ENCODE peak calls at places on chromosomes 11 and 22, in nine cellular contexts. One of them, this sample, is unnamed.

GRCh38 chr11:32213223-32213622 is 122.3 kb downstream of the RCN1 start:
- DNase-seq in HepG2: no peak
- DNase-seq in breast epithelium: no peak
- DNase-seq in sigmoid colon: no peak
- DNase-seq in transverse colon: no peak
- DNase-seq in stomach: no peak
- DNase-seq in endothelial cell of umbilical vein: no peak
- DNase-seq in suprapubic skin: no peak
- DNase-seq in prostate gland: no peak
- DNase-seq in this sample: peak

GRCh38 chr11:106581399-106581798 is 436.9 kb downstream of the GUCY1A2 start:
- DNase-seq in HepG2: no peak
- DNase-seq in breast epithelium: no peak
- DNase-seq in sigmoid colon: no peak
- DNase-seq in transverse colon: no peak
- DNase-seq in stomach: peak
- DNase-seq in endothelial cell of umbilical vein: no peak
- DNase-seq in suprapubic skin: no peak
- DNase-seq in prostate gland: no peak
- DNase-seq in this sample: no peak

GRCh38 chr11:8442301-8442700 is 151.7 kb downstream of the STK33 start:
- DNase-seq in HepG2: peak
- DNase-seq in breast epithelium: no peak
- DNase-seq in sigmoid colon: no peak
- DNase-seq in transverse colon: no peak
- DNase-seq in stomach: no peak
- DNase-seq in endothelial cell of umbilical vein: no peak
- DNase-seq in suprapubic skin: no peak
- DNase-seq in prostate gland: no peak
- DNase-seq in this sample: no peak

GRCh38 chr11:124762077-124762623 is at the start of gene ESAM:
- DNase-seq in HepG2: no peak
- DNase-seq in breast epithelium: no peak
- DNase-seq in sigmoid colon: no peak
- DNase-seq in transverse colon: peak
- DNase-seq in stomach: peak
- DNase-seq in endothelial cell of umbilical vein: no peak
- DNase-seq in suprapubic skin: no peak
- DNase-seq in prostate gland: no peak
- DNase-seq in this sample: no peak

GRCh38 chr22:29503811-29504372 is 23.9 kb downstream of the NEFH start:
- DNase-seq in HepG2: no peak
- DNase-seq in breast epithelium: no peak
- DNase-seq in sigmoid colon: peak
- DNase-seq in transverse colon: peak
- DNase-seq in stomach: no peak
- DNase-seq in endothelial cell of umbilical vein: no peak
- DNase-seq in suprapubic skin: no peak
- DNase-seq in prostate gland: peak
- DNase-seq in this sample: no peak

GRCh38 chr22:28497188-28497587 is 182.5 kb downstream of the TTC28 start:
- DNase-seq in HepG2: no peak
- DNase-seq in breast epithelium: no peak
- DNase-seq in sigmoid colon: no peak
- DNase-seq in transverse colon: no peak
- DNase-seq in stomach: no peak
- DNase-seq in endothelial cell of umbilical vein: no peak
- DNase-seq in suprapubic skin: no peak
- DNase-seq in prostate gland: no peak
- DNase-seq in this sample: no peak

GRCh38 chr11:79152511-79152910 is 288.3 kb downstream of the TENM4 start:
- DNase-seq in HepG2: no peak
- DNase-seq in breast epithelium: no peak
- DNase-seq in sigmoid colon: no peak
- DNase-seq in transverse colon: no peak
- DNase-seq in stomach: no peak
- DNase-seq in endothelial cell of umbilical vein: no peak
- DNase-seq in suprapubic skin: no peak
- DNase-seq in prostate gland: no peak
- DNase-seq in this sample: no peak

GRCh38 chr11:77217156-77217555 is 84.3 kb downstream of the GDPD4 start:
- DNase-seq in HepG2: no peak
- DNase-seq in breast epithelium: no peak
- DNase-seq in sigmoid colon: no peak
- DNase-seq in transverse colon: no peak
- DNase-seq in stomach: no peak
- DNase-seq in endothelial cell of umbilical vein: no peak
- DNase-seq in suprapubic skin: no peak
- DNase-seq in prostate gland: no peak
- DNase-seq in this sample: no peak

GRCh38 chr11:118264568-118265470 is 722 bp upstream of the MPZL2 start:
- DNase-seq in HepG2: no peak
- DNase-seq in breast epithelium: no peak
- DNase-seq in sigmoid colon: no peak
- DNase-seq in transverse colon: no peak
- DNase-seq in stomach: no peak
- DNase-seq in endothelial cell of umbilical vein: peak
- DNase-seq in suprapubic skin: no peak
- DNase-seq in prostate gland: no peak
- DNase-seq in this sample: no peak

GRCh38 chr11:62506413-62506940 is 40.1 kb downstream of the AHNAK start:
- DNase-seq in HepG2: no peak
- DNase-seq in breast epithelium: no peak
- DNase-seq in sigmoid colon: no peak
- DNase-seq in transverse colon: no peak
- DNase-seq in stomach: no peak
- DNase-seq in endothelial cell of umbilical vein: no peak
- DNase-seq in suprapubic skin: no peak
- DNase-seq in prostate gland: no peak
- DNase-seq in this sample: no peak

GRCh38 chr11:62504158-62504973 is 42.2 kb downstream of the AHNAK start:
- DNase-seq in HepG2: no peak
- DNase-seq in breast epithelium: peak
- DNase-seq in sigmoid colon: no peak
- DNase-seq in transverse colon: no peak
- DNase-seq in stomach: no peak
- DNase-seq in endothelial cell of umbilical vein: no peak
- DNase-seq in suprapubic skin: no peak
- DNase-seq in prostate gland: no peak
- DNase-seq in this sample: no peak

GRCh38 chr11:62505784-62506145 is 40.8 kb downstream of the AHNAK start:
- DNase-seq in HepG2: no peak
- DNase-seq in breast epithelium: no peak
- DNase-seq in sigmoid colon: no peak
- DNase-seq in transverse colon: no peak
- DNase-seq in stomach: no peak
- DNase-seq in endothelial cell of umbilical vein: no peak
- DNase-seq in suprapubic skin: no peak
- DNase-seq in prostate gland: no peak
- DNase-seq in this sample: no peak

GRCh38 chr11:62507023-62507422 is 39.6 kb downstream of the AHNAK start:
- DNase-seq in HepG2: no peak
- DNase-seq in breast epithelium: no peak
- DNase-seq in sigmoid colon: no peak
- DNase-seq in transverse colon: no peak
- DNase-seq in stomach: no peak
- DNase-seq in endothelial cell of umbilical vein: no peak
- DNase-seq in suprapubic skin: no peak
- DNase-seq in prostate gland: no peak
- DNase-seq in this sample: no peak

DNA sequence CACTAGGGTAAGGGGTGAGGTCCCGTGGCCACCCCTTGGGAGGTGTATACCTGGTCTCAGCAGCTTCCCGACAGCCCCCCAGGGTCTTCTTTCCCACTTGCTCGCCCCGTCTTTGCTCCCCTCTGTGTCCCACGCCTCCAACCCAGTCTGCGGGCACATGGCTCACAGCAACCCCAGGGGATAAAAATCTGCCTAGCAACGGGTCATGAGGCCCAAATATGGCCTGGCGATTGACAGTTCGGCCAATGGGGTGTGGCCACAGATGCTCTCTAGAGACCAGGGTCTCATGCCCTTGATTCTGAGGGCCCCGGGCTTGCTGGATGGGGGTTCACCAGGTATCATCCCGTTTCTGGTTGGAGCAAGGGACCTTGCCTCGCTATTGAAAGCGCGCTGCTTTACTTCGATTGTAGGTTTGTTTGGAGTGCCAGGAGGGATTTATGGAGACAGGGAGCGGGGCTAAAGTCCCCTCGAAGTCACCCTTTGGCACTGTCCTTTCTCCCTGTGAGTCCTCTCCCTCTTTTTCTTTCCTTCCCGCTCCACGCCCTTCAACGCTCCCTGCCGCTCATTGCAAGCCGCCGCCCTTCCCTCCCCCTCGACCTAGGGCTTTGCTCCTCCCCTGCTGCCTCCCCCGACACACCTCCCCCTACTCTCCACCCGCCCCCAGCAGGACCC is 41.4 kb downstream of the AHNAK start:
- DNase-seq in HepG2: no peak
- DNase-seq in breast epithelium: no peak
- DNase-seq in sigmoid colon: peak
- DNase-seq in transverse colon: peak
- DNase-seq in stomach: no peak
- DNase-seq in endothelial cell of umbilical vein: no peak
- DNase-seq in suprapubic skin: no peak
- DNase-seq in prostate gland: no peak
- DNase-seq in this sample: no peak
- H3K27ac ChIP-seq in HepG2: no peak
- H3K27ac ChIP-seq in breast epithelium: no peak
- H3K27ac ChIP-seq in sigmoid colon: peak
- H3K27ac ChIP-seq in transverse colon: peak
- H3K27ac ChIP-seq in stomach: peak
- H3K27ac ChIP-seq in endothelial cell of umbilical vein: no peak
- H3K27ac ChIP-seq in suprapubic skin: peak
- H3K27ac ChIP-seq in prostate gland: no peak
- H3K27ac ChIP-seq in this sample: peak

GRCh38 chr22:22535662-22536061 is 15.6 kb upstream of the ZNF280A start:
- DNase-seq in HepG2: no peak
- DNase-seq in breast epithelium: no peak
- DNase-seq in sigmoid colon: no peak
- DNase-seq in transverse colon: no peak
- DNase-seq in stomach: no peak
- DNase-seq in endothelial cell of umbilical vein: no peak
- DNase-seq in suprapubic skin: no peak
- DNase-seq in prostate gland: no peak
- DNase-seq in this sample: no peak
- TF ChIP-seq POLR2A in HepG2: no peak
- TF ChIP-seq POLR2A in breast epithelium: no peak
- TF ChIP-seq POLR2A in sigmoid colon: no peak
- TF ChIP-seq POLR2A in transverse colon: no peak
- TF ChIP-seq POLR2A in stomach: no peak
- TF ChIP-seq POLR2A in endothelial cell of umbilical vein: no peak
- TF ChIP-seq POLR2A in suprapubic skin: no peak
- TF ChIP-seq POLR2A in prostate gland: no peak
- TF ChIP-seq POLR2A in this sample: no peak

GRCh38 chr11:71998061-71998460 is 648 bp upstream of the IL18BP start:
- DNase-seq in HepG2: no peak
- DNase-seq in breast epithelium: no peak
- DNase-seq in sigmoid colon: no peak
- DNase-seq in transverse colon: no peak
- DNase-seq in stomach: no peak
- DNase-seq in endothelial cell of umbilical vein: no peak
- DNase-seq in suprapubic skin: no peak
- DNase-seq in prostate gland: no peak
- DNase-seq in this sample: no peak

GRCh38 chr11:71995726-71996291 is 2.9 kb upstream of the IL18BP start:
- DNase-seq in HepG2: no peak
- DNase-seq in breast epithelium: no peak
- DNase-seq in sigmoid colon: no peak
- DNase-seq in transverse colon: no peak
- DNase-seq in stomach: no peak
- DNase-seq in endothelial cell of umbilical vein: no peak
- DNase-seq in suprapubic skin: no peak
- DNase-seq in prostate gland: no peak
- DNase-seq in this sample: peak

GRCh38 chr11:71996517-71996916 is 2.2 kb upstream of the IL18BP start:
- DNase-seq in HepG2: no peak
- DNase-seq in breast epithelium: no peak
- DNase-seq in sigmoid colon: no peak
- DNase-seq in transverse colon: no peak
- DNase-seq in stomach: no peak
- DNase-seq in endothelial cell of umbilical vein: no peak
- DNase-seq in suprapubic skin: no peak
- DNase-seq in prostate gland: no peak
- DNase-seq in this sample: no peak

GRCh38 chr11:71997594-71997993 is 1.1 kb upstream of the IL18BP start:
- DNase-seq in HepG2: no peak
- DNase-seq in breast epithelium: no peak
- DNase-seq in sigmoid colon: no peak
- DNase-seq in transverse colon: no peak
- DNase-seq in stomach: no peak
- DNase-seq in endothelial cell of umbilical vein: no peak
- DNase-seq in suprapubic skin: no peak
- DNase-seq in prostate gland: no peak
- DNase-seq in this sample: no peak

DNA sequence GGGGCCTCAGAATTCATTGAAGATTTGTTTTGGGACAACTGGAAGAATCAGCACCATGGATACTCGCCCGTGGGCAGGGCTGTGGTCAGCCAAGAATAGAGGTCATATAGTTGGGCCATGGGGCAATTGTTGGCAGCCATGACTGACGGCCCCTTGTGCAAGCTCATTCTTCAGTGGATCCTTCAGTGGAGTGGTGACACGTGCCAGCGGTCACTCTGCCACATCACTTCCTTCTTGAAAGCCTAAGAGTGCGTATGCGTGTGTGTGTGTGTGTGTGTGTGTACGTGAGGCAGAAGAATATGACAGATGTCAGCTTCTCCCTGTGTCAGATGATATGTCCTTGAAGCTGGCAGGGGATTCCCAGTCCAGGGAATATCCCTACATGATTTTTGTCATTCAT is 1.8 kb upstream of the IL18BP start:
- DNase-seq in HepG2: no peak
- DNase-seq in breast epithelium: no peak
- DNase-seq in sigmoid colon: peak
- DNase-seq in transverse colon: peak
- DNase-seq in stomach: no peak
- DNase-seq in endothelial cell of umbilical vein: no peak
- DNase-seq in suprapubic skin: no peak
- DNase-seq in prostate gland: no peak
- DNase-seq in this sample: no peak
- TF ChIP-seq POLR2AphosphoS5 in HepG2: no peak
- TF ChIP-seq POLR2AphosphoS5 in breast epithelium: no peak
- TF ChIP-seq POLR2AphosphoS5 in sigmoid colon: no peak
- TF ChIP-seq POLR2AphosphoS5 in transverse colon: no peak
- TF ChIP-seq POLR2AphosphoS5 in stomach: no peak
- TF ChIP-seq POLR2AphosphoS5 in endothelial cell of umbilical vein: no peak
- TF ChIP-seq POLR2AphosphoS5 in suprapubic skin: no peak
- TF ChIP-seq POLR2AphosphoS5 in prostate gland: no peak
- TF ChIP-seq POLR2AphosphoS5 in this sample: no peak

DNA sequence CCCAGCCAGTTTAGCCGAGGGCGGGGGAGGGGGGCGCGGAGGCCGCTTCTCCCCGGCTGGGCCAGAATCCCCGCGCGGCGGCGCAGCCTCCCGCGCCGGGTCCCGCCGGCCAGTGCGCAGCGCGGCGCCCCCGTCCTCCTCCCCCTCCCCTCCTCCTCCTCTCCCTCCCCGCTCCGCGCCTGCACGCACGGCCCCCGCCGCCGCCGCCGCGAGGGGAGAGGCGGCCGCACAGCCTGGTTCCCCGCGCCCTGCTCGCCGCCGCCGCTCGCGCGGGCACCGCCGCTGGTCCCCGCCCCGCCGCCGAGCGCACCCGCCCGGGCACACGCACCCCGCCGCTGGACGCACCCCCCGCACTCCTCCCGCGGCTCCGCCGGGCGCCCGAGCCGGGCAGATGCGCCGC is at the start of gene FLRT1:
- DNase-seq in HepG2: no peak
- DNase-seq in breast epithelium: no peak
- DNase-seq in sigmoid colon: no peak
- DNase-seq in transverse colon: no peak
- DNase-seq in stomach: no peak
- DNase-seq in endothelial cell of umbilical vein: no peak
- DNase-seq in suprapubic skin: no peak
- DNase-seq in prostate gland: no peak
- DNase-seq in this sample: no peak
- H3K27ac ChIP-seq in HepG2: no peak
- H3K27ac ChIP-seq in breast epithelium: no peak
- H3K27ac ChIP-seq in sigmoid colon: peak
- H3K27ac ChIP-seq in transverse colon: peak
- H3K27ac ChIP-seq in stomach: peak
- H3K27ac ChIP-seq in endothelial cell of umbilical vein: no peak
- H3K27ac ChIP-seq in suprapubic skin: no peak
- H3K27ac ChIP-seq in prostate gland: no peak
- H3K27ac ChIP-seq in this sample: peak

This sample was measured in vagina.